ENCODE peak calls at places on chromosome 14, in ten cellular contexts. K is NCI-H510A treated with DMSO at 0.1 percent for 48 hours; T is testis; L is activated T-cell treated with anti-CD3 and anti-CD28 coated beads for 48 hours; S is HCT116; B is CD4-positive, alpha-beta memory T cell; X is activated CD4-positive, alpha-beta T cell treated with anti-CD3 and anti-CD28 coated beads, Interleukin-2, amount 10 ng/mL, durations not matched to agents 7 days and 5 days; W is NCI-H1092; Y is NCI-H1417 treated with DMSO at 0.1 percent for 48 hours; A is GM10248. O is an unnamed sample.
A peak's percentile ranks its signal among the peaks of the same experiment; 100 is the strongest.

GRCh38 chr14:68544150-68544892 is 248.5 kb downstream of the ZFP36L1 start:
- DNase-seq in K (no peak), Y (no peak), X (no peak), T (peak; percentile 76), B (no peak), A (no peak), L (no peak), W (no peak), S (no peak), O (peak; percentile 98)

GRCh38 chr14:64513271-64513670 is 8.7 kb downstream of the ZBTB1 start:
- DNase-seq in Y (no peak), S (no peak), L (no peak), X (no peak), K (no peak), T (no peak), A (no peak), W (no peak), B (no peak), O (no peak)

GRCh38 chr14:45698462-45699134 is 445.6 kb upstream of the MIS18BP1 start:
- DNase-seq in X (no peak), A (no peak), L (no peak), B (no peak), T (peak; percentile 22), K (peak; percentile 13), W (no peak), S (no peak), Y (no peak), O (no peak)

GRCh38 chr14:65412881-65413738 is 580 bp downstream of the FUT8 start:
- DNase-seq in B (peak; percentile 17), L (peak; percentile 21), Y (no peak), T (peak; percentile 48), W (peak; percentile 59), X (peak; percentile 70), S (no peak), K (peak; percentile 40), A (no peak), O (no peak)

GRCh38 chr14:75223664-75224154 is 47.3 kb upstream of the TMED10 start:
- DNase-seq in W (no peak), A (peak; percentile 49), B (no peak), L (no peak), S (no peak), K (peak; percentile 29), Y (no peak), X (no peak), T (peak; percentile 42), O (no peak)

GRCh38 chr14:74563233-74563585 is 48.8 kb downstream of the LTBP2 start:
- DNase-seq in B (no peak), S (no peak), L (no peak), T (no peak), K (peak; percentile 77), Y (no peak), A (no peak), W (no peak), X (no peak), O (peak; percentile 41)

GRCh38 chr14:32073537-32074189 is 3.4 kb upstream of the ARHGAP5 start:
- DNase-seq in K (peak; percentile 89), A (peak; percentile 64), T (peak; percentile 77), W (peak; percentile 72), B (peak; percentile 76), Y (peak; percentile 55), S (peak; percentile 82), X (peak; percentile 80), L (no peak), O (no peak)

GRCh38 chr14:57833304-57833703 is 32.6 kb downstream of the SLC35F4 start:
- DNase-seq in X (no peak), S (peak; percentile 96), W (no peak), A (no peak), Y (no peak), T (no peak), B (no peak), L (no peak), K (no peak), O (peak; percentile 72)

GRCh38 chr14:40280652-40281051 is 848.4 kb upstream of the FBXO33 start:
- DNase-seq in T (no peak), K (no peak), A (no peak), S (no peak), Y (no peak), X (no peak), W (no peak), B (no peak), L (no peak), O (no peak)

GRCh38 chr14:94451826-94452225 is 774 bp downstream of the SERPINA11 start:
- DNase-seq in K (no peak), W (no peak), T (no peak), Y (no peak), X (no peak), S (no peak), B (no peak), L (no peak), A (no peak), O (no peak)

GRCh38 chr14:63394432-63394831 is 75.7 kb upstream of the GPHB5 start:
- DNase-seq in B (no peak), S (no peak), L (no peak), T (no peak), X (no peak), W (no peak), A (no peak), Y (no peak), K (no peak), O (no peak)

GRCh38 chr14:56217380-56218045 is 99.3 kb downstream of the PELI2 start:
- DNase-seq in S (no peak), K (peak; percentile 34), Y (no peak), X (no peak), A (no peak), L (no peak), B (no peak), W (peak; percentile 13), T (no peak), O (no peak)

GRCh38 chr14:89445252-89445973 is 28.4 kb upstream of the FOXN3 start:
- DNase-seq in K (no peak), W (no peak), B (no peak), Y (no peak), A (no peak), S (no peak), T (no peak), X (no peak), L (peak; percentile 35), O (no peak)

GRCh38 chr14:61344437-61345143 is 23.2 kb downstream of the PRKCH start:
- DNase-seq in B (no peak), S (no peak), K (no peak), W (no peak), X (no peak), L (no peak), T (no peak), Y (no peak), A (no peak), O (no peak)

GRCh38 chr14:41873379-41874034 is 266.8 kb downstream of the LRFN5 start:
- DNase-seq in Y (no peak), T (no peak), K (no peak), W (no peak), S (no peak), L (no peak), X (no peak), B (no peak), A (no peak), O (peak; percentile 14)

GRCh38 chr14:58297412-58297761 is 968 bp upstream of the ARID4A start:
- DNase-seq in S (no peak), B (no peak), T (peak; percentile 73), A (no peak), L (no peak), K (no peak), Y (no peak), X (no peak), W (no peak), O (peak; percentile 3)

O was measured in AG04449.